ENCODE peak calls at places on chromosomes 13 and 19, in nine cellular contexts. I, A, F, R, J, M, L, V and Z are unnamed samples.
A peak's percentile ranks its signal among the peaks of the same experiment; 100 is the strongest.

GRCh38 chr19:44592451-44592890 is 20.9 kb upstream of the IGSF23 start:
- DNase-seq in A (no peak), R (no peak), F (no peak), L (no peak), J (no peak), V (no peak), I (no peak), M (no peak), Z (no peak)

GRCh38 chr13:62142048-62142447 is 726.4 kb upstream of the PCDH20 start:
- DNase-seq in R (no peak), F (no peak), I (no peak), J (no peak), V (no peak), A (no peak), M (no peak), L (no peak), Z (no peak)

GRCh38 chr13:24854311-24854710 is 90.3 kb downstream of the RNF17 start:
- DNase-seq in L (no peak), A (no peak), V (no peak), M (no peak), R (no peak), J (no peak), F (no peak), I (no peak), Z (no peak)

GRCh38 chr13:110044521-110045200 is 258.3 kb upstream of the IRS2 start:
- DNase-seq in V (no peak), F (no peak), M (no peak), J (no peak), I (peak; percentile 58), L (no peak), R (no peak), A (no peak), Z (no peak)

GRCh38 chr13:80036845-80037504 is 304.0 kb downstream of the SPRY2 start:
- DNase-seq in F (no peak), A (no peak), V (no peak), I (no peak), J (no peak), R (no peak), L (no peak), M (peak; percentile 87), Z (no peak)

GRCh38 chr13:44952671-44953070 is 36.6 kb downstream of the NUFIP1 start:
- DNase-seq in F (no peak), I (no peak), R (no peak), A (no peak), M (no peak), J (no peak), L (no peak), V (no peak), Z (no peak)

GRCh38 chr13:84844473-84844872 is 954.7 kb downstream of the SLITRK6 start:
- DNase-seq in I (no peak), F (no peak), R (no peak), M (peak; percentile 26), L (no peak), A (no peak), J (no peak), V (peak; percentile 68), Z (peak; percentile 11)

GRCh38 chr13:111903143-111903542 is 163.8 kb upstream of the SOX1 start:
- DNase-seq in F (no peak), L (peak; percentile 38), J (no peak), I (no peak), R (no peak), V (no peak), M (no peak), A (no peak), Z (no peak)

GRCh38 chr19:57231686-57232085 is 863 bp downstream of the AURKC start:
- DNase-seq in M (no peak), F (no peak), V (no peak), R (no peak), J (no peak), I (no peak), L (no peak), A (no peak), Z (no peak)

GRCh38 chr13:110536006-110536693 is 25.4 kb downstream of the RAB20 start:
- DNase-seq in A (no peak), F (no peak), J (peak; percentile 31), L (no peak), R (no peak), I (no peak), M (peak; percentile 92), V (no peak), Z (no peak)

GRCh38 chr19:18966304-18966703 is 25.3 kb upstream of the HOMER3 start:
- DNase-seq in A (no peak), V (no peak), R (no peak), J (no peak), I (no peak), M (no peak), L (no peak), F (no peak), Z (no peak)

GRCh38 chr13:64723735-64724134 is 2506.4 kb downstream of the PCDH9 start:
- DNase-seq in A (no peak), F (peak; percentile 74), J (no peak), L (no peak), M (no peak), R (no peak), I (peak; percentile 82), V (no peak), Z (no peak)

GRCh38 chr19:52724701-52725514 is 9.9 kb downstream of the ZNF611 start:
- DNase-seq in A (no peak), I (no peak), R (no peak), L (peak; percentile 36), M (no peak), F (no peak), J (no peak), V (no peak), Z (no peak)

GRCh38 chr19:41174297-41174928 is 18.6 kb upstream of the CYP2S1 start:
- DNase-seq in V (no peak), J (no peak), F (no peak), L (no peak), I (no peak), R (no peak), A (no peak), M (no peak), Z (no peak)

GRCh38 chr13:99988469-99989375 is 7.1 kb downstream of the ZIC2 start:
- DNase-seq in F (no peak), M (no peak), I (no peak), V (no peak), L (peak; percentile 58), J (no peak), A (no peak), R (no peak), Z (peak; percentile 56)